ENCODE peak calls at places on chromosomes 2 and 18, in ten cellular contexts. A, I, Q, V, N, B, S, K, L and G are unnamed samples.

GRCh38 chr2:239820836-239821693 is 204.1 kb downstream of the NDUFA10 start:
- DNase-seq in L (peak; percentile 23), Q (no peak), N (peak; percentile 68), S (no peak), V (no peak), K (peak; percentile 59), I (no peak), A (no peak), B (no peak), G (no peak)

GRCh38 chr2:147487286-147487979 is 357.4 kb upstream of the ACVR2A start:
- DNase-seq in I (no peak), Q (no peak), K (no peak), N (no peak), V (no peak), A (no peak), B (no peak), S (no peak), L (no peak), G (no peak)

GRCh38 chr2:39264733-39265132 is 21.0 kb upstream of the CDKL4 start:
- DNase-seq in K (no peak), Q (no peak), A (no peak), L (no peak), S (no peak), V (no peak), I (no peak), N (no peak), B (no peak), G (no peak)

GRCh38 chr2:26460613-26461031 is 17.3 kb downstream of the OTOF start:
- DNase-seq in S (peak; percentile 2), Q (no peak), A (no peak), B (no peak), V (no peak), N (peak; percentile 50), K (peak; percentile 68), L (no peak), I (no peak), G (peak; percentile 38)

GRCh38 chr2:187138240-187138639 is 289.3 kb upstream of the ZSWIM2 start:
- DNase-seq in Q (no peak), N (no peak), I (no peak), V (no peak), A (peak; percentile 12), B (peak; percentile 24), L (no peak), S (peak; percentile 24), K (no peak), G (no peak)

GRCh38 chr2:205188516-205189138 is 493.7 kb upstream of the NRP2 start:
- DNase-seq in V (no peak), L (no peak), I (no peak), N (peak; percentile 93), Q (no peak), K (no peak), A (no peak), S (peak; percentile 37), B (no peak), G (no peak)

GRCh38 chr18:13235981-13236380 is 17.4 kb downstream of the LDLRAD4 start:
- DNase-seq in K (no peak), S (no peak), L (no peak), B (no peak), I (no peak), A (no peak), Q (no peak), N (peak; percentile 91), V (no peak), G (no peak)

GRCh38 chr2:77284353-77284752 is 237.8 kb downstream of the LRRTM4 start:
- DNase-seq in S (no peak), V (no peak), A (no peak), N (no peak), Q (no peak), L (no peak), B (no peak), I (no peak), K (no peak), G (no peak)

GRCh38 chr2:216520156-216520555 is 21.5 kb downstream of the RPL37A start:
- DNase-seq in S (no peak), L (no peak), A (no peak), K (no peak), V (no peak), Q (no peak), N (no peak), I (no peak), B (no peak), G (no peak)

GRCh38 chr2:150778828-150779227 is 291.4 kb upstream of the RND3 start:
- DNase-seq in N (no peak), I (no peak), V (no peak), K (no peak), B (no peak), A (no peak), L (no peak), Q (no peak), S (no peak), G (no peak)

GRCh38 chr2:38074047-38074774 is 1.7 kb downstream of the CYP1B1 start:
- DNase-seq in L (no peak), S (no peak), B (no peak), V (no peak), N (no peak), A (no peak), K (peak; percentile 80), Q (no peak), I (no peak), G (no peak)

GRCh38 chr2:188979119-188979729 is 5.1 kb downstream of the COL3A1 start:
- DNase-seq in Q (no peak), N (no peak), A (no peak), I (no peak), S (no peak), V (no peak), K (no peak), B (no peak), L (no peak), G (no peak)
- H3K4me3 ChIP-seq in Q (no peak overlapping the region), N (peak overlapping the region; percentile 62), A (peak overlapping the region; percentile 2), I (no peak overlapping the region), S (peak overlapping the region; percentile 7), V (no peak overlapping the region), K (no peak overlapping the region), B (no peak overlapping the region), L (peak overlapping the region; percentile 10), G (peak overlapping the region; percentile 14)

GRCh38 chr2:155727097-155727906 is 605.2 kb downstream of the NR4A2 start:
- DNase-seq in A (no peak), L (no peak), B (no peak), Q (no peak), V (no peak), K (no peak), I (no peak), N (no peak), S (no peak), G (no peak)

GRCh38 chr2:155733091-155733870 is 599.2 kb downstream of the NR4A2 start:
- DNase-seq in L (no peak), I (no peak), V (no peak), K (no peak), B (no peak), A (no peak), N (no peak), S (no peak), Q (no peak), G (no peak)
- TF ChIP-seq POLR2AphosphoS5 in L (no peak), I (no peak), V (no peak), K (no peak), B (no peak), A (no peak), N (no peak), S (no peak), Q (no peak), G (no peak)

GRCh38 chr2:238152811-238153688 is 5.7 kb upstream of the ERFE start:
- DNase-seq in B (no peak), V (no peak), A (no peak), N (no peak), L (no peak), S (no peak), K (no peak), I (no peak), Q (no peak), G (no peak)
- TF ChIP-seq CTCF in B (no peak), V (no peak), A (no peak), N (no peak), L (no peak), S (no peak), K (no peak), I (peak; percentile 26), Q (no peak), G (no peak)

GRCh38 chr18:58579561-58580047 is 49.3 kb downstream of the ALPK2 start:
- DNase-seq in K (no peak), S (no peak), N (no peak), A (no peak), L (no peak), V (no peak), I (no peak), B (no peak), Q (no peak), G (no peak)
- H3K4me3 ChIP-seq in K (no peak overlapping the region), S (no peak overlapping the region), N (no peak overlapping the region), A (peak overlapping the region; percentile 23), L (no peak overlapping the region), V (no peak overlapping the region), I (no peak overlapping the region), B (no peak overlapping the region), Q (no peak overlapping the region), G (no peak overlapping the region)